ENCODE peak calls at places on chromosomes 7 and 10, in five cellular contexts. F is HCT116, Z is HepG2, W is H1, I is SK-N-SH. P is an unnamed sample.
A peak's percentile ranks its signal among the peaks of the same experiment; 100 is the strongest.

GRCh38 chr7:138001529-138002095 is at the start of gene CREB3L2:
- DNase-seq in F (no peak), I (peak; percentile 72), W (no peak), Z (peak; percentile 36), P (no peak)

GRCh38 chr7:12926236-12926635 is 238.8 kb downstream of the ARL4A start:
- DNase-seq in F (no peak), I (no peak), W (no peak), Z (no peak), P (no peak)

GRCh38 chr7:137146012-137146455 is 197.5 kb downstream of the PTN start:
- DNase-seq in F (no peak), I (no peak), Z (no peak), W (no peak), P (no peak)

GRCh38 chr7:135510603-135511183 is 791 bp upstream of the CNOT4 start:
- DNase-seq in Z (peak; percentile 16), W (no peak), I (peak; percentile 34), F (no peak), P (no peak)

GRCh38 chr10:86959737-86960002 is 1.3 kb downstream of the SNCG start:
- DNase-seq in Z (no peak), I (no peak), F (no peak), W (no peak), P (no peak)

GRCh38 chr10:49512121-49512809 is 26.7 kb downstream of the ERCC6 start:
- DNase-seq in F (peak; percentile 16), Z (peak; percentile 16), I (peak; percentile 38), W (no peak), P (peak; percentile 15)

GRCh38 chr10:115861864-115862263 is 411.1 kb downstream of the GFRA1 start:
- DNase-seq in W (no peak), I (no peak), F (no peak), Z (no peak), P (no peak)

GRCh38 chr7:141074162-141074989 is 512 bp downstream of the TMEM178B start:
- DNase-seq in Z (no peak), F (no peak), I (peak; percentile 75), W (peak; percentile 82), P (no peak)

GRCh38 chr10:12720217-12720981 is 281.1 kb downstream of the CCDC3 start:
- DNase-seq in I (no peak), Z (peak; percentile 76), W (no peak), F (peak; percentile 96), P (no peak)

GRCh38 chr7:116647290-116647689 is 24.7 kb upstream of the MET start:
- DNase-seq in F (no peak), W (no peak), Z (no peak), I (no peak), P (no peak)
- H3K4me1 ChIP-seq in F (peaks cover 1% of the 10 kb centered on the region), W (no peaks in the 10 kb centered on the region), Z (no peaks in the 10 kb centered on the region), I (no peaks in the 10 kb centered on the region), P (no peaks in the 10 kb centered on the region)

DNA sequence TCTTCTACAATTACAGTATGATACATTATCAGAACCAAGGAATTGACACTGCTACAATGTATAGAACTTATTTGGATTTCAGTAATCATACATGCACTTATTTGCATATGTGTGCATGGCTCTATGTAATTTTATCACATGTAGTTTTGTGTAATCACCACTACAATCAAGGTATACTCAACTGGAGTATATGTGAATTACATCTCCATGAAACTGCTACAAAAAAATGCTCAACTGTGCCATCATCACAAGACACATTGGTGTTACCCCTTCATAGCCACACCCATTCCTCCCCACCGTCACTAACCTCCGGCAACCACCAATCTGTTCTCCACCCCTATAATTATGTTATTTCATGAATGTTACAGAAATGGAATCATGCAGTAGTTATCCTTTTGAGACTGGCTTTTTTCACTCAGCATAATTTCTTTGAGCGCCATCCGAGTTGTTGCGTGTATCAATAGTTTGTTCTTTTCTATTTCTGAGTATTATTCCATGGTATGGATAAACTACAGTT is 11.5 kb upstream of the SMO start:
- DNase-seq in F (no peak), W (no peak), Z (no peak), I (no peak), P (no peak)
- TF ChIP-seq YY1 in F (no peak), W (no peak), Z (no peak), I (no peak), P (no peak)

DNA sequence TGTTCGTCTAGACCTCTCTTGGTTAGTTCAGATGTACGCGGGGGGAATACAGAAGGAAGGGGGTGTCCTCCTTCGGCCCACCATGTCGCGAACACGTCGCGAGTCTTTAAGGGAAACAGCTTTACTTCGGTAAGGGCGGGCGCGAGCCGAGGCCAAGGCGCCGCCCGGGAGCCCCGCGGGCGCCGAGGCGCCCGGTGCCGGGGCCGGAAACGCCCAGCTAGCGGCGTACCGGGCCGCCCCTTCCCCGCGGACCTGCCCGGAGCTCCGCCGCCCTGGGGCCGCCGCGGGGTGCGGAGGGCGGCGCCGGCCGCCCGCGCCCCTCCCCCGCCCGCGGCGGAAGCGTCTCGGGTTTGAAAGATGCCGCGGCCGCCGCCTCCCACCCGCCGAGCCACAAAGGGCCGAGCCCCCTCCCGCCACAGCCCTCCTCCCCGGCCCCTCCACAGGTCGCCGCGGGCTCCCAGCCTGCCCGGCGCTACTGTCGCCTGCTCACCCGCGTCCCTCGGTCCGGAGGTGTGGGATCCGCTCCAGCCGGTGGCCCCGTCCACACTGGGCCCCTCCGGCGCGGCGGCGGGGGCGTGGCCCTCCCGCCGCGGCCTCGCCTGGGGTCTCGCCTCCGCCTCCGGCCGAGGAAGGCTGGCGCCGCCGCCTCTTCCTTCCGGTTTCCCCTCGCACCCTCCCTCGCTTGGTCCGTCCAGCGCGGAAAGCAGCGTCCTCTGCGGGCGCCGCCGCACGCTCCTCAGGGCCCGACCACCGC is at the start of gene KBTBD2:
- DNase-seq in Z (peak; percentile 80), F (peak; percentile 68), I (peak; percentile 92), W (peak; percentile 80), P (peak; percentile 83)
- H3K9ac ChIP-seq in Z (peak within 1 kb of the TSS; percentile 96), F (peak within 1 kb of the TSS; percentile 89), I (peak within 1 kb of the TSS; percentile 94), W (peak within 1 kb of the TSS; percentile 95), P (peak within 1 kb of the TSS; percentile 89)

GRCh38 chr7:130982651-130983050 is 248.6 kb upstream of the KLF14 start:
- DNase-seq in Z (no peak), W (no peak), I (no peak), F (no peak), P (no peak)
- H3K4me1 ChIP-seq in Z (peaks cover 6% of the 10 kb centered on the region), W (no peaks in the 10 kb centered on the region), I (no peaks in the 10 kb centered on the region), F (peaks cover 88% of the 10 kb centered on the region), P (no peaks in the 10 kb centered on the region)

DNA sequence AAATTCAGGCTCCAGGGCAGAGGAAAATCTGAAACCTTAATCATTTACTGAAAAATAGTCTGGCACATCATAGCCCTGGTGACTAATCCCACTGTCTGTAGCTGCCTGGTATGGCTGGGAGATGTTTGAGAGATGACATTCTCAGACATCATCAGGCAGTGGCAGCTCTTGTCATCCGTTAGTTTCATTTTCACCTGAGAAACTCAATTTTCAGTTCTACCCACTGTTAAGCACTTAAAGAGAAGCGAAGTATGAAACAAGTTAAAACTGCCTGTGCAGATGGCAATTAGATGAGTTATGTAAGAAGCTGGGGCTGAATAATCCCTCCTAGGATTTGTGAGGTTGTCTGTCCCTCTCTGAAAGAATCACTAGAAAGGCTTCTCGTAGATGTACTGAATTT is 150.2 kb downstream of the NSUN6 start:
- DNase-seq in F (no peak), I (no peak), Z (no peak), W (no peak), P (no peak)
- TF ChIP-seq YY1 in F (no peak), I (no peak), Z (no peak), W (no peak), P (no peak)

GRCh38 chr7:50145801-50146338 is 52.8 kb upstream of the ZPBP start:
- DNase-seq in W (no peak), F (no peak), Z (no peak), I (no peak), P (no peak)
- H3K9ac ChIP-seq in W (no peak overlapping the region), F (no peak overlapping the region), Z (no peak overlapping the region), I (no peak overlapping the region), P (no peak overlapping the region)

GRCh38 chr10:80165173-80165572 is 32.6 kb downstream of the PLAC9 start:
- DNase-seq in I (no peak), W (no peak), Z (no peak), F (no peak), P (no peak)
- H3K4me1 ChIP-seq in I (no peaks in the 10 kb centered on the region), W (peaks cover 4% of the 10 kb centered on the region), Z (no peaks in the 10 kb centered on the region), F (peaks cover 74% of the 10 kb centered on the region), P (peaks cover 2% of the 10 kb centered on the region)

GRCh38 chr7:142357953-142358520 is 100.2 kb upstream of the PRSS58 start:
- DNase-seq in W (peak; percentile 56), I (peak; percentile 66), Z (peak; percentile 47), F (peak; percentile 73), P (peak; percentile 81)
- TF ChIP-seq YY1 in W (no peak), I (no peak), Z (no peak), F (peak; percentile 37), P (no peak)